ENCODE peak calls at places on chromosomes 3 and 15, in six cellular contexts. J is HepG2, Q is GM23338, B is endothelial cell of umbilical vein, L is HCT116, T is K562. M is an unnamed sample.
A peak's percentile ranks its signal among the peaks of the same experiment; 100 is the strongest.

GRCh38 chr15:79172032-79172481 is 81.5 kb upstream of the RASGRF1 start:
- DNase-seq in Q (peak; percentile 67), B (no peak), J (peak; percentile 50), L (no peak), T (peak; percentile 35), M (no peak)

GRCh38 chr3:157999246-157999645 is 107.0 kb downstream of the SHOX2 start:
- DNase-seq in Q (no peak), L (no peak), B (no peak), T (no peak), J (no peak), M (no peak)

GRCh38 chr15:101612676-101613075 is 39.5 kb downstream of the TM2D3 start:
- DNase-seq in J (no peak), T (no peak), Q (no peak), L (no peak), B (no peak), M (no peak)

GRCh38 chr3:20141841-20142240 is 44.2 kb downstream of the SGO1 start:
- DNase-seq in Q (peak; percentile 48), B (no peak), T (no peak), J (no peak), L (no peak), M (no peak)

GRCh38 chr15:65867244-65867643 is 2.0 kb upstream of the RAB11A start:
- DNase-seq in B (no peak), Q (no peak), L (no peak), J (no peak), T (no peak), M (no peak)

GRCh38 chr15:36658905-36659304 is 79.5 kb downstream of the CDIN1 start:
- DNase-seq in B (no peak), Q (peak; percentile 16), J (no peak), T (no peak), L (no peak), M (no peak)

GRCh38 chr15:48682949-48683651 is 37.6 kb upstream of the FBN1 start:
- DNase-seq in J (peak; percentile 55), T (no peak), Q (no peak), B (no peak), L (no peak), M (no peak)

GRCh38 chr3:50427255-50427654 is 67.9 kb upstream of the TMEM115 start:
- DNase-seq in T (no peak), Q (no peak), B (no peak), J (no peak), L (no peak), M (no peak)

GRCh38 chr15:99916668-99917223 is 183.5 kb upstream of the LYSMD4 start:
- DNase-seq in J (no peak), L (no peak), B (no peak), T (no peak), Q (no peak), M (no peak)

GRCh38 chr15:51718199-51718598 is 19.3 kb downstream of the LYSMD2 start:
- DNase-seq in L (no peak), J (no peak), B (no peak), Q (no peak), T (no peak), M (no peak)

GRCh38 chr3:81452406-81452805 is 309.0 kb downstream of the GBE1 start:
- DNase-seq in J (no peak), L (no peak), B (no peak), Q (no peak), T (no peak), M (no peak)

GRCh38 chr3:118713502-118714207 is 321.0 kb downstream of the IGSF11 start:
- DNase-seq in T (no peak), L (no peak), B (no peak), Q (no peak), J (peak; percentile 71), M (no peak)

GRCh38 chr15:48449734-48450133 is 118.5 kb downstream of the DUT start:
- DNase-seq in J (no peak), B (no peak), T (no peak), L (no peak), Q (no peak), M (no peak)

GRCh38 chr3:181278468-181279238 is 289.1 kb upstream of the DNAJC19 start:
- DNase-seq in B (peak; percentile 6), Q (peak; percentile 21), L (no peak), J (no peak), T (peak; percentile 1), M (no peak)

GRCh38 chr3:133211449-133211848 is 173.3 kb downstream of the TMEM108 start:
- DNase-seq in L (no peak), T (peak; percentile 30), J (no peak), B (no peak), Q (peak; percentile 78), M (peak; percentile 6)

GRCh38 chr15:77486542-77487478 is 66.1 kb downstream of the HMG20A start:
- DNase-seq in J (no peak), T (no peak), Q (no peak), B (no peak), L (no peak), M (no peak)

GRCh38 chr3:109943181-109943580 is 605.8 kb upstream of the DPPA4 start:
- DNase-seq in L (no peak), Q (no peak), J (no peak), T (no peak), B (no peak), M (no peak)

GRCh38 chr15:63037996-63038720 is 4.4 kb upstream of the TPM1 start:
- DNase-seq in B (no peak), J (no peak), L (no peak), Q (no peak), T (no peak), M (no peak)

GRCh38 chr15:53384417-53384816 is 375.0 kb downstream of the WDR72 start:
- DNase-seq in B (no peak), L (no peak), T (no peak), Q (peak; percentile 2), J (peak; percentile 12), M (no peak)

GRCh38 chr3:185623909-185624308 is 37.8 kb downstream of the SENP2 start:
- DNase-seq in Q (no peak), T (no peak), J (no peak), L (no peak), B (no peak), M (no peak)

GRCh38 chr3:172138031-172138538 is 98.7 kb downstream of the FNDC3B start:
- DNase-seq in Q (no peak), L (no peak), B (no peak), J (no peak), T (no peak), M (no peak)

DNA sequence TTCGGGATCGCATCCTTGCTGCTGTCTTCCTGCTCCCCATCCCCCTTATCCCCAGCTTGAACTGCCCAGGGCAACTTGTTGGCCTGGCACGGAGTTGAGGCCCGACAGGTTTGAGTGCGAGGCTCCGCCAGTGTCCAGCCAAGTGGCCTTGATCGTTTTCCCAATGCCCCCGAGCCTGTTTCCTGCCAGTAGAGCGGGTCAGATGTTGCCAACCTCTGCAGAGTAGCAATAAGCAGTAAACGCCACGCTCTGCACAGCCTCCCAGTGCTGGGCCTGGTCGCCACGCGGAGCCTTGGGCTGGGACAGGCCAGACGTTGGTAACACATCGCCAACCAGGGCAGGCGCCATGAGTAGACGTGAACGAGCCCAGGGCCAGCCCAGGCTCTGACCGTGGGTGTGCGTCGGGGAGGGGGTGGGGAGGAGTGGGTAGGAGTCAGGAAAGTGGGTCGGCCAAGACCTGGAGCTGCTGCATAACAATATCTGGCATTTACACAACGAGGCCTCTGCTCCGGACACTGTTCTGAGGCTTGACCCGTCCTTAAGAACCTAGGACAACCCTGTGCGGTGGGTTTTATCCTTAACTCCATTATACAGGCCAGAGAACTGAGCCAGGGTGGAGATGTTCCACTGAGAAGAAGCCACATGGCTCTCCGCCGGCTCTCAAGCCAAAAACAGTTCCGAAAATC is 444 bp upstream of the ABHD14A start:
- DNase-seq in Q (no peak), L (no peak), T (peak; percentile 29), J (no peak), B (no peak), M (no peak)
- TF ChIP-seq EZH2 in Q (no peak), L (no peak), T (no peak), J (no peak), B (no peak), M (no peak)

DNA sequence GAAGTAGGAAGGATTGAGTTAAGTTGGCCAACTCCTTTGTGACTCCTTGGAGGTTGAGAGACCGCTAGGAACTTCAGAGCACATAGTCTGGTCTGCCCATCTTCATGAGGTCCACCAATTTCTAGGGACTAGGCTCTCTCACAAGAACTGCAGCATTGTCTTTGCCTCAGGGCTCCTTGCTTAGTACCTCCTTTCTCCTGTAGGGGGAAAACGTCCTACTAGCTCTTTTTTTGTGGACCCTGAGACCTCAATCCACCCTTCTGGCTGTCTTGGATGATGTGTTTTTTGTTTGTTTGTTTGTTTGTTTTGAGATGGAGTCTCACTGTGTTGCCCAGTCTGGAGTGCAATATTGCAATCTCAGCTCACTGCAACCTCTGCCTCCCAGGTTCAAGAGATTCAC is 21.6 kb downstream of the REC114 start:
- DNase-seq in T (peak; percentile 33), B (no peak), Q (peak; percentile 71), L (no peak), J (no peak), M (no peak)
- TF ChIP-seq POLR2AphosphoS5 in T (no peak), B (no peak), Q (no peak), L (no peak), J (no peak), M (no peak)

GRCh38 chr15:60426870-60427528 is 29.2 kb upstream of the ANXA2 start:
- DNase-seq in Q (no peak), J (no peak), B (peak; percentile 26), L (no peak), T (no peak), M (no peak)
- H3K27ac ChIP-seq in Q (no peak overlapping the region), J (no peak overlapping the region), B (no peak overlapping the region), L (no peak overlapping the region), T (no peak overlapping the region), M (peak overlapping the region; percentile 61)

GRCh38 chr3:84959470-84960380 is 936 bp downstream of the CADM2 start:
- DNase-seq in Q (peak; percentile 77), L (no peak), T (no peak), B (no peak), J (no peak), M (no peak)
- TF ChIP-seq EZH2 in Q (no peak), L (no peak), T (no peak), B (no peak), J (no peak), M (no peak)

GRCh38 chr15:64854526-64854925 is 12.8 kb downstream of the PLEKHO2 start:
- DNase-seq in J (no peak), Q (no peak), B (no peak), T (no peak), L (no peak), M (no peak)

GRCh38 chr15:64858136-64858535 is 16.4 kb downstream of the PLEKHO2 start:
- DNase-seq in L (no peak), B (no peak), T (no peak), J (no peak), Q (no peak), M (no peak)

GRCh38 chr15:64857421-64857820 is 15.7 kb downstream of the PLEKHO2 start:
- DNase-seq in B (no peak), J (no peak), L (no peak), Q (no peak), T (no peak), M (no peak)

GRCh38 chr15:64855206-64856000 is 13.7 kb downstream of the PLEKHO2 start:
- DNase-seq in J (no peak), Q (no peak), B (no peak), L (no peak), T (no peak), M (no peak)

GRCh38 chr15:64856429-64857145 is 14.9 kb downstream of the PLEKHO2 start:
- DNase-seq in Q (no peak), T (no peak), B (peak; percentile 57), J (peak; percentile 78), L (no peak), M (no peak)
- TF ChIP-seq POLR2AphosphoS5 in Q (no peak), T (no peak), B (no peak), J (no peak), L (no peak), M (no peak)

GRCh38 chr3:71117572-71118247 is 465.8 kb downstream of the FOXP1 start:
- DNase-seq in T (no peak), Q (no peak), B (no peak), L (no peak), J (no peak), M (no peak)
- H3K27ac ChIP-seq in T (no peak overlapping the region), Q (no peak overlapping the region), B (no peak overlapping the region), L (no peak overlapping the region), J (no peak overlapping the region), M (no peak overlapping the region)